ENCODE peak calls at places on chromosomes 4 and X, in eight cellular contexts. V is NCI-H2081, F is kidney epithelial cell, K is iris pigment epithelial cell, W is PC-3, R is NCI-H1092 treated with DMSO at 0.1 percent for 48 hours, G is H4, E is heart right ventricle. I is an unnamed sample.

GRCh38 chrX:134933248-134933647 is 57.5 kb upstream of the SMIM10 start:
- DNase-seq in V (no peak), F (no peak), K (peak; percentile 12), W (no peak), R (peak; percentile 1), G (no peak), E (peak; percentile 8), I (no peak)

GRCh38 chr4:124851741-124852140 is 139.2 kb upstream of the ANKRD50 start:
- DNase-seq in V (no peak), F (no peak), K (no peak), W (peak; percentile 53), R (no peak), G (no peak), E (no peak), I (no peak)

GRCh38 chrX:55356609-55357008 is 91.9 kb upstream of the PAGE3 start:
- DNase-seq in V (no peak), F (no peak), K (no peak), W (no peak), R (no peak), G (no peak), E (no peak), I (peak; percentile 63)

GRCh38 chrX:136047969-136048368 is 62.7 kb downstream of the SLC9A6 start:
- DNase-seq in V (no peak), F (no peak), K (peak; percentile 59), W (peak; percentile 37), R (no peak), G (no peak), E (no peak), I (no peak)

GRCh38 chrX:3176439-3176820 is 135.2 kb downstream of the ARSF start:
- DNase-seq in V (no peak), F (peak; percentile 71), K (peak; percentile 55), W (no peak), R (no peak), G (peak; percentile 13), E (no peak), I (no peak)

GRCh38 chr4:6188687-6189305 is 11.6 kb downstream of the JAKMIP1 start:
- DNase-seq in V (no peak), F (no peak), K (peak; percentile 22), W (no peak), R (no peak), G (no peak), E (no peak), I (no peak)

GRCh38 chrX:70508296-70508911 is 63.8 kb downstream of the DLG3 start:
- DNase-seq in V (peak; percentile 34), F (no peak), K (peak; percentile 21), W (peak; percentile 52), R (no peak), G (no peak), E (no peak), I (no peak)

GRCh38 chr4:72313121-72313520 is 255.9 kb downstream of the ADAMTS3 start:
- DNase-seq in V (no peak), F (no peak), K (no peak), W (no peak), R (no peak), G (no peak), E (peak; percentile 5), I (no peak)

GRCh38 chr4:175758050-175758449 is 54.0 kb downstream of the GPM6A start:
- DNase-seq in V (no peak), F (no peak), K (no peak), W (no peak), R (no peak), G (no peak), E (no peak), I (no peak)

GRCh38 chrX:23937100-23937499 is 29.3 kb downstream of the CXorf58 start:
- DNase-seq in V (no peak), F (no peak), K (peak; percentile 26), W (no peak), R (no peak), G (peak; percentile 5), E (no peak), I (no peak)

GRCh38 chr4:109658871-109659410 is 44.3 kb downstream of the CASP6 start:
- DNase-seq in V (peak; percentile 6), F (no peak), K (no peak), W (no peak), R (no peak), G (no peak), E (no peak), I (no peak)

GRCh38 chr4:40719008-40719623 is 30.6 kb upstream of the NSUN7 start:
- DNase-seq in V (peak; percentile 84), F (peak; percentile 52), K (peak; percentile 76), W (peak; percentile 73), R (peak; percentile 83), G (peak; percentile 76), E (no peak), I (no peak)

GRCh38 chr4:70515342-70516245 is 2.8 kb upstream of the AMTN start:
- DNase-seq in V (no peak), F (no peak), K (peak; percentile 92), W (peak; percentile 52), R (no peak), G (peak; percentile 75), E (no peak), I (no peak)

GRCh38 chr4:55727746-55728145 is 91.6 kb upstream of the NMU start:
- DNase-seq in V (no peak), F (no peak), K (no peak), W (no peak), R (no peak), G (no peak), E (no peak), I (no peak)

GRCh38 chrX:41596586-41596985 is 92.2 kb upstream of the GPR34 start:
- DNase-seq in V (no peak), F (peak; percentile 32), K (peak; percentile 47), W (no peak), R (no peak), G (no peak), E (no peak), I (no peak)

GRCh38 chr4:140237616-140238352 is 83.8 kb upstream of the MAML3 start:
- DNase-seq in V (peak; percentile 97), F (no peak), K (peak; percentile 91), W (no peak), R (peak; percentile 98), G (peak; percentile 93), E (peak; percentile 72), I (no peak)

GRCh38 chrX:129983575-129984131 is 1.2 kb downstream of the BCORL1 start:
- DNase-seq in V (no peak), F (no peak), K (no peak), W (no peak), R (peak; percentile 24), G (no peak), E (peak; percentile 6), I (no peak)

GRCh38 chrX:3939967-3940610 is 226.6 kb upstream of the PRKX start:
- DNase-seq in V (peak; percentile 61), F (no peak), K (peak; percentile 14), W (peak; percentile 50), R (peak; percentile 20), G (no peak), E (no peak), I (no peak)